ENCODE peak calls at places on chromosomes 16 and 17, in four cellular contexts. B is heart left ventricle; W is body of pancreas; N is CD8-positive, alpha-beta memory T cell. I is an unnamed sample.

GRCh38 chr16:48123104-48123788 is 32.5 kb downstream of the ABCC12 start:
- DNase-seq in B (no peak), W (no peak), N (no peak), I (no peak)

GRCh38 chr16:72840591-72841381 is 207.1 kb downstream of the ZFHX3 start:
- DNase-seq in B (no peak), W (no peak), N (no peak), I (no peak)

GRCh38 chr17:27840688-27841087 is 40.4 kb upstream of the NOS2 start:
- DNase-seq in B (no peak), W (no peak), N (no peak), I (no peak)

GRCh38 chr17:35745246-35745645 is 7.8 kb downstream of the GAS2L2 start:
- DNase-seq in B (no peak), W (no peak), N (no peak), I (no peak)

GRCh38 chr17:17289701-17290100 is 8.7 kb upstream of the COPS3 start:
- DNase-seq in B (no peak), W (no peak), N (no peak), I (no peak)

GRCh38 chr16:46688101-46688656 is 799 bp downstream of the VPS35 start:
- DNase-seq in B (peak; percentile 32), W (no peak), N (no peak), I (peak; percentile 53)

GRCh38 chr17:82031885-82032627 is 578 bp downstream of the RAC3 start:
- DNase-seq in B (no peak), W (peak; percentile 57), N (no peak), I (peak; percentile 80)

GRCh38 chr16:19655242-19655777 is 62.7 kb downstream of the KNOP1 start:
- DNase-seq in B (no peak), W (no peak), N (no peak), I (no peak)

GRCh38 chr17:83173180-83173996 is 94.0 kb downstream of the METRNL start:
- DNase-seq in B (peak; percentile 3), W (no peak), N (no peak), I (peak; percentile 7)

GRCh38 chr17:76732734-76733617 is 4.2 kb downstream of the SRSF2 start:
- DNase-seq in B (no peak), W (no peak), N (no peak), I (no peak)

GRCh38 chr16:47029724-47030123 is 56.2 kb upstream of the DNAJA2 start:
- DNase-seq in B (no peak), W (no peak), N (no peak), I (no peak)

GRCh38 chr17:40191237-40192208 is 14.3 kb downstream of the RAPGEFL1 start:
- DNase-seq in B (peak; percentile 71), W (peak; percentile 81), N (peak; percentile 56), I (peak; percentile 66)

GRCh38 chr16:22624038-22624656 is 113.5 kb downstream of the NPIPB5 start:
- DNase-seq in B (no peak), W (no peak), N (no peak), I (no peak)

GRCh38 chr17:986322-986929 is 6.8 kb upstream of the NXN start:
- DNase-seq in B (no peak), W (no peak), N (no peak), I (no peak)

GRCh38 chr16:22318690-22319358 is 21.6 kb downstream of the POLR3E start:
- DNase-seq in B (no peak), W (no peak), N (peak; percentile 52), I (peak; percentile 56)

GRCh38 chr17:40283662-40284061 is 4.0 kb upstream of the CDC6 start:
- DNase-seq in B (no peak), W (no peak), N (no peak), I (peak; percentile 40)

GRCh38 chr17:59761385-59762021 is 54.0 kb downstream of the VMP1 start:
- DNase-seq in B (no peak), W (no peak), N (no peak), I (no peak)

GRCh38 chr16:78957328-78958100 is 643.0 kb downstream of the MAF start:
- DNase-seq in B (no peak), W (no peak), N (no peak), I (no peak)

GRCh38 chr16:67277999-67278772 is 1.1 kb upstream of the PLEKHG4 start:
- DNase-seq in B (no peak), W (no peak), N (no peak), I (peak; percentile 26)

GRCh38 chr17:55763856-55764255 is 13.0 kb downstream of the PCTP start:
- DNase-seq in B (no peak), W (no peak), N (no peak), I (no peak)
- H3K27ac ChIP-seq in B (no peak overlapping the region), W (no peak overlapping the region), N (no peak overlapping the region), I (no peak overlapping the region)

DNA sequence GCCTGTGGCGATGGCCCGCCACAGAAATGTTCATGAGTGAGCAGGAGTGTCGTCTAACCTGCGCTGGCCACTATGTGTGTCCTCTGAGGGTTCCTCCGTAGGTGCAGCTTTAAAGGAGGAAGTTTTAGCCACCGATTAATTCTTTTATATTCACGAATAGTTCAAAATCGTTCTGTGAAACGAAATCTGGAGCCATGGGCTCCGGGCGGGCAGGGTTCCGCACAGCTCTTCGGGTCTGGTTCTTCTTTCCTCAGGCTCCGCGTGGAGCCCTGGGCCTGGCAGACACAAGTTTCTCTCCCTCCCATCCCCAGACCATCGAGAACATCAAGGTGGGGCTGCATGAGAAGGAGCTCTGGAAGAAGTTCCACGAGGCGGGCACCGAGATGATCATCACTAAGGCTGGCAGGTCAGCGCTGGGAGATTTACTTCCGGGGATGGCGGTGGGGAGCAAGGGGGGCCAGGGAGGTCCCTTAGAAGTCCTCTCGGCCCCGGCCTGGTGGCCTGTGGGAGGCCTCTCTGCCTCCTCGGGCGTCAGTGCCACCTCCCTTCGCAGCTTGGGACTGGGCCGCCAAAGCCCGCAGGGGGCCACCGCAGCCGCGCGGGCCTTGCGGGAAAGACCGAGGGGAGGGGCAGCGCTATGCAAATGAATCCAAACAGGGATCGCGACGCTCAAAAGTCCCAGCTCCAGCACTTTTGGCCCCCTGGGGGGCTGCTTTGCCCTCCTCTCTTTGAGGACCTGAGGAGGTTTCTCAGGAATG is 5.2 kb downstream of the TBX4 start:
- DNase-seq in B (no peak), W (no peak), N (no peak), I (no peak)
- H3K27me3 ChIP-seq in B (peaks cover 66% of the 10 kb centered on the region), W (no peaks in the 10 kb centered on the region), N (peaks cover 55% of the 10 kb centered on the region), I (peaks cover 68% of the 10 kb centered on the region)

DNA sequence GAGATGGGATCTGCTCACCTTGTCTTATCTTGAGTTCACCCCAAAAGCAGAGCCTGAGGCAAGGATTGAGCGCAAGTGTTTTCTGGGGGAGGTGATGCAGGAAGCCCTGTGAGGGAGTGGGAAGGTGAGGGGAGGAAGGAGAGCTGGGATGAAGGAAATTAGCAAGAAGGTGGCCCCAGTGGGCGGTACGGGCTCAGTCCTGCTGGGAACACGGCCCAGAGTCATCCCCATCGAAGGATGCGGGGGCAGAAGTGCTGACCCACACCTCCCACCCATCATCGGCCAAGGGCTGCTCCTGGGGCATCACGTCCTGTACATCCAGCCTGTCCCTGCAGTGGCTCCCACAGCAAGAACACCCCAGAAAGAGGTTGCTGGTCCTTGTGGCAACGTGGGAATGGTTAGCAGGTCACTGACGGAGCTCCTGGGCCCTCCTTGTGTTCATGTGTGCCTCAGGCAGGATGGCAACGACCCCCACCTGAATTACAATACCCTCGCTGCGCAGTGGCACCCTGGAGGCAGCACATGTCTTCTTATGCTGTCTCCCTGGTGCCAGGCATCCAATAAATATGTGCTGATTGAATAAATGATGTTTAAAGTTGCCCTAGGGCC is 18.2 kb downstream of the C16orf95 start:
- DNase-seq in B (no peak), W (no peak), N (no peak), I (no peak)
- H3K4me1 ChIP-seq in B (no peaks in the 10 kb centered on the region), W (no peaks in the 10 kb centered on the region), N (peaks cover 7% of the 10 kb centered on the region), I (no peaks in the 10 kb centered on the region)

GRCh38 chr16:57148481-57148880 is 37.4 kb downstream of the PSME3IP1 start:
- DNase-seq in B (no peak), W (no peak), N (no peak), I (no peak)
- H3K27ac ChIP-seq in B (peak overlapping the region; percentile 75), W (peak overlapping the region; percentile 2), N (no peak overlapping the region), I (no peak overlapping the region)

GRCh38 chr16:86457621-86458456 is 52.5 kb upstream of the FOXF1 start:
- DNase-seq in B (no peak), W (no peak), N (no peak), I (no peak)
- H3K27me3 ChIP-seq in B (no peaks in the 10 kb centered on the region), W (no peaks in the 10 kb centered on the region), N (no peaks in the 10 kb centered on the region), I (no peaks in the 10 kb centered on the region)